ENCODE peak calls at places on chromosomes 4 and X, in ten cellular contexts. P, D, W, E, R, V, B, A, L and F are unnamed samples.

GRCh38 chr4:87855540-87855939 is 22.8 kb downstream of the MEPE start:
- DNase-seq in E (no peak), P (no peak), W (no peak), R (no peak), A (no peak), V (no peak), L (no peak), D (no peak), B (no peak), F (no peak)

GRCh38 chr4:185774815-185775684 is 36.9 kb downstream of the SORBS2 start:
- DNase-seq in W (peak; percentile 92), B (no peak), L (peak; percentile 74), P (no peak), D (no peak), E (no peak), V (no peak), R (no peak), A (no peak), F (peak; percentile 42)

GRCh38 chr4:62301500-62301899 is 1101.4 kb downstream of the ADGRL3 start:
- DNase-seq in P (no peak), B (no peak), R (no peak), L (no peak), E (no peak), A (no peak), W (no peak), V (no peak), D (no peak), F (no peak)

GRCh38 chr4:3461515-3462291 is 1.4 kb upstream of the DOK7 start:
- DNase-seq in B (no peak), V (peak; percentile 91), A (peak; percentile 62), D (no peak), L (no peak), W (peak; percentile 12), R (peak; percentile 84), E (peak; percentile 58), P (peak; percentile 91), F (peak; percentile 96)

GRCh38 chr4:4810778-4811177 is 48.7 kb upstream of the MSX1 start:
- DNase-seq in B (no peak), P (no peak), V (no peak), W (no peak), D (no peak), E (no peak), A (no peak), R (no peak), L (no peak), F (no peak)

GRCh38 chr4:84855774-84856173 is 110.7 kb downstream of the WDFY3 start:
- DNase-seq in B (no peak), R (peak; percentile 12), W (no peak), L (no peak), E (no peak), V (no peak), A (no peak), P (no peak), D (no peak), F (no peak)

GRCh38 chrX:13093489-13094140 is 49.2 kb upstream of the FAM9C start:
- DNase-seq in W (peak; percentile 31), R (no peak), P (no peak), B (no peak), A (no peak), L (no peak), V (no peak), E (no peak), D (no peak), F (no peak)

GRCh38 chr4:90449626-90450025 is 322.4 kb downstream of the CCSER1 start:
- DNase-seq in E (no peak), B (no peak), D (no peak), V (no peak), A (no peak), R (no peak), P (no peak), W (no peak), L (no peak), F (no peak)

GRCh38 chrX:11059923-11060322 is 51.2 kb upstream of the HCCS start:
- DNase-seq in V (no peak), L (peak; percentile 35), W (no peak), P (no peak), A (no peak), B (no peak), E (no peak), D (no peak), R (no peak), F (no peak)

DNA sequence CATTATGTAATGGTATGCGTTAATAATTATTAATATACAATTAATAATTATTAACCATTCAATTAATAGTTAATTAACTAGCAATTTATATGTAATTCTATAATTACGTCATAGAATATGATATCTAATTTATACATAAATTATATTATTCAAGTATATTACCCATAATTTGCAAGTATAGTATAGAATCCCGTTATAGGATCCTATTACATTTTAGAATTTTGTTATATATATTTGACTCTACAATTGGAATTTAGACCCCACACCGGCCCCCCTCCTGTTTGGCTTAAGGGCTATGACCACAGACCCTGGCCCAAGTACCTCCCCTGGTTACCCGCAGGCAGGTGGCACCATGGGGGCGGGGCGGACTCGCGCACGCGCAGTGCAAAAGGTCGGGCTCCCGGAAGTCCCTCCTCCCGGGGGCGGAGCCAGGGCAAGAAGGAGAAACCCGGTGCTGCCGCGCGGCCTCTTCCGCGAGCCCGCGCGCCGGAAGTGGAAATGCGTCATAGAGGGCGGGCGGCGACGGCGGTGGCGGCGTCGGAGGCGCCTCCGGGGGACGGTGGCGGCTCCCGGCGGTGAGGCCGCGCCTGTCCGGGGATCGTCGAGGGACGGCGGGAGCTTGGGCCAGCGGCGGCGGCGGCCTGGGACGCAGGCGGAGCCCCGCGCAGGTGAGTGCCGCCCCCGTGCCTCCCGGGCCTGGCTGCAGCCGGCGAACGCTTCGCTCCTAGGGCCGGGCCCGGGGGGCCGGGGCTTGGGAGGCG is at the start of gene AKAP17A:
- DNase-seq in B (peak; percentile 96), R (peak; percentile 93), W (peak; percentile 95), L (peak; percentile 90), E (peak; percentile 97), A (peak; percentile 98), V (peak; percentile 94), D (peak; percentile 97), P (peak; percentile 96), F (peak; percentile 96)
- TF ChIP-seq POLR2A in B (peak; percentile 71), R (peak; percentile 80), W (peak; percentile 88), L (peak; percentile 90), E (peak; percentile 78), A (peak; percentile 61), V (no peak), D (peak; percentile 72), P (peak; percentile 90), F (no peak)

DNA sequence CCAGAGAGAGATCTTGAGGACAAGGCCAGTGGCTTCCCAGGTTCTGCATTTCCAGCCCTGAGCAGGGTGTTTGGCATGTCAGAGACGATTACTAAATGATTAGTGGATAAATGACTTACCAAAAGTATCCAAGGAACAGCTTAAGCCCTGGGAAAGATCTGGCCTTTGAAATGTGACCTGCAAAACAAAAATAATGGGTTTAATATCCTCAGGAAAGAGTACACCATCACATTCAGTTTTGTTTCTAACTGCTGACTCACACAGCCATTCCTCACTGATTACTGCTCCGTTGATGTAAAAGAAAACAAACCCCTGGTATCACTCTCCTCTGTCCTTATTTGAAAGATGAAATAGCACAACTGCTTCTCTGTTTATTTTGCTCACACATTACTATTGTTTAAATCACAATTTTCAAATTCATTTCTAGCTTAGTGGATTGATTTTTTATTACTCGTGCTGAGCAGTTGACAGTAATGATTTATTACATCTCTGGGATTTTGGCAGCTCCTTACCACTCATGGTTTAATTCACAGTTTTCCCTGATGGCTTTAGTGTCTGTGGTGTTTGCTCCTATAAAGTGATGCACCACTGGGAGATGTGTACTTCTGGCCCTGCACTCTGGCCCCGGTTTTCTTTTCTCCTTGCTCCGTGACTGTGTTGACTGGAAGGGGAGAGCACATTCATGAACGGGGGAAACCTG is 117.0 kb downstream of the CBLL2 start:
- DNase-seq in W (peak; percentile 88), E (no peak), P (no peak), D (no peak), V (no peak), A (no peak), L (peak; percentile 83), R (no peak), B (no peak), F (no peak)
- H3K27ac ChIP-seq in W (peak overlapping the region; percentile 91), E (no peak overlapping the region), P (no peak overlapping the region), D (no peak overlapping the region), V (no peak overlapping the region), A (peak overlapping the region; percentile 62), L (no peak overlapping the region), R (no peak overlapping the region), B (no peak overlapping the region), F (no peak overlapping the region)

DNA sequence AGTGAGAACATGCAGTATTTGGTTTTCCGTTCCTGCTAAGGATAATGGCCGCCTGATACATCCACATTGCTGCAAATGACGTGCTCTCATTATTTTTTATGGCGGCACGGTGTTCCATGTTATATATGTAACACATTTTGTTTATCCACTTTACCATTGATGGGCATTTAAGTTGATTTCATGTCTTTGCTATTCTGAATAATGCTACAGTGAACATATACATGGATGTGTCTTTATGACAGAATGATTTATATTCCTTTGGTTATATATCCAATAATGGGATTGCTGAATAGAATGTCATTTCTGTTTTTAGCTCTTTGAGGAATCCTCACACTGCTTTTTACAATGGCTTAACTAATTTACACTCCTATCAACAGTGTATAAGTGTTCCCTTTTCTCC is 1223.2 kb downstream of the RAPGEF2 start:
- DNase-seq in A (no peak), B (no peak), R (no peak), W (no peak), P (no peak), D (no peak), V (no peak), E (no peak), L (no peak), F (no peak)
- TF ChIP-seq POLR2A in A (no peak), B (no peak), R (no peak), W (no peak), P (no peak), D (no peak), V (no peak), E (no peak), L (no peak), F (no peak)

GRCh38 chrX:40012800-40013682 is 84.7 kb downstream of the BCOR start:
- DNase-seq in P (peak; percentile 81), W (peak; percentile 68), D (peak; percentile 69), R (peak; percentile 70), E (peak; percentile 89), A (peak; percentile 87), L (peak; percentile 35), B (peak; percentile 84), V (peak; percentile 58), F (peak; percentile 70)

GRCh38 chrX:40012039-40012799 is 85.5 kb downstream of the BCOR start:
- DNase-seq in W (peak; percentile 76), L (peak; percentile 71), A (peak; percentile 26), R (peak; percentile 55), E (no peak), P (peak; percentile 52), D (peak; percentile 48), B (peak; percentile 71), V (peak; percentile 51), F (peak; percentile 45)

GRCh38 chrX:40010550-40011364 is 87.0 kb downstream of the BCOR start:
- DNase-seq in P (no peak), A (no peak), W (no peak), R (no peak), B (no peak), L (no peak), E (no peak), D (peak; percentile 21), V (no peak), F (no peak)

GRCh38 chrX:40009890-40010289 is 87.9 kb downstream of the BCOR start:
- DNase-seq in A (no peak), L (no peak), V (no peak), W (no peak), R (no peak), E (no peak), B (no peak), D (peak; percentile 26), P (no peak), F (no peak)

GRCh38 chrX:40011483-40012038 is 86.2 kb downstream of the BCOR start:
- DNase-seq in P (no peak), W (no peak), V (no peak), A (no peak), L (no peak), D (peak; percentile 29), B (no peak), R (no peak), E (no peak), F (no peak)
- H3K27ac ChIP-seq in P (peak overlapping the region; percentile 92), W (peak overlapping the region; percentile 89), V (peak overlapping the region; percentile 96), A (peak overlapping the region; percentile 90), L (no peak overlapping the region), D (no peak overlapping the region), B (no peak overlapping the region), R (peak overlapping the region; percentile 90), E (no peak overlapping the region), F (peak overlapping the region; percentile 90)